ENCODE peak calls at places on chromosomes 11 and 22, in nine cellular contexts. One of them, this sample, is unnamed.

GRCh38 chr11:69240332-69241074 is 53.5 kb upstream of the MYEOV start:
- DNase-seq in type B pancreatic cell: peak; percentile 52
- DNase-seq in ureter: peak; percentile 36
- DNase-seq in BJ: no peak
- DNase-seq in body of pancreas: peak; percentile 41
- DNase-seq in activated naive CD4-positive, alpha-beta T cell treated with anti-CD3 and anti-CD28 coated beads for 36 hours: peak; percentile 38
- DNase-seq in fibroblast of mammary gland: peak; percentile 26
- DNase-seq in naive B cell: no peak
- DNase-seq in OCI-LY7: no peak
- DNase-seq in this sample: no peak

GRCh38 chr11:114848027-114848426 is 169.7 kb downstream of the NXPE2 start:
- DNase-seq in naive B cell: no peak
- DNase-seq in fibroblast of mammary gland: no peak
- DNase-seq in ureter: no peak
- DNase-seq in body of pancreas: no peak
- DNase-seq in BJ: no peak
- DNase-seq in activated naive CD4-positive, alpha-beta T cell treated with anti-CD3 and anti-CD28 coated beads for 36 hours: no peak
- DNase-seq in OCI-LY7: no peak
- DNase-seq in type B pancreatic cell: no peak
- DNase-seq in this sample: no peak

GRCh38 chr11:64745219-64745522 is 1.2 kb upstream of the RASGRP2 start:
- DNase-seq in type B pancreatic cell: no peak
- DNase-seq in BJ: no peak
- DNase-seq in ureter: peak; percentile 83
- DNase-seq in naive B cell: peak; percentile 99
- DNase-seq in OCI-LY7: peak; percentile 96
- DNase-seq in fibroblast of mammary gland: no peak
- DNase-seq in body of pancreas: no peak
- DNase-seq in activated naive CD4-positive, alpha-beta T cell treated with anti-CD3 and anti-CD28 coated beads for 36 hours: peak; percentile 81
- DNase-seq in this sample: no peak

GRCh38 chr22:50314455-50315288 is 7.2 kb upstream of the PLXNB2 start:
- DNase-seq in body of pancreas: no peak
- DNase-seq in ureter: no peak
- DNase-seq in type B pancreatic cell: no peak
- DNase-seq in OCI-LY7: peak; percentile 93
- DNase-seq in naive B cell: peak; percentile 75
- DNase-seq in fibroblast of mammary gland: no peak
- DNase-seq in activated naive CD4-positive, alpha-beta T cell treated with anti-CD3 and anti-CD28 coated beads for 36 hours: peak; percentile 87
- DNase-seq in BJ: no peak
- DNase-seq in this sample: no peak

GRCh38 chr11:1163911-1164735 is 6.4 kb downstream of the MUC5AC start:
- DNase-seq in naive B cell: no peak
- DNase-seq in BJ: no peak
- DNase-seq in type B pancreatic cell: no peak
- DNase-seq in ureter: no peak
- DNase-seq in OCI-LY7: no peak
- DNase-seq in activated naive CD4-positive, alpha-beta T cell treated with anti-CD3 and anti-CD28 coated beads for 36 hours: no peak
- DNase-seq in body of pancreas: no peak
- DNase-seq in fibroblast of mammary gland: no peak
- DNase-seq in this sample: no peak

GRCh38 chr11:62241095-62241494 is 944 bp upstream of the SCGB1D2 start:
- DNase-seq in type B pancreatic cell: no peak
- DNase-seq in naive B cell: no peak
- DNase-seq in BJ: no peak
- DNase-seq in activated naive CD4-positive, alpha-beta T cell treated with anti-CD3 and anti-CD28 coated beads for 36 hours: no peak
- DNase-seq in OCI-LY7: no peak
- DNase-seq in body of pancreas: no peak
- DNase-seq in fibroblast of mammary gland: no peak
- DNase-seq in ureter: no peak
- DNase-seq in this sample: no peak

GRCh38 chr11:17513853-17514252 is 30.4 kb downstream of the USH1C start:
- DNase-seq in type B pancreatic cell: no peak
- DNase-seq in BJ: no peak
- DNase-seq in ureter: no peak
- DNase-seq in body of pancreas: no peak
- DNase-seq in naive B cell: no peak
- DNase-seq in fibroblast of mammary gland: peak; percentile 44
- DNase-seq in activated naive CD4-positive, alpha-beta T cell treated with anti-CD3 and anti-CD28 coated beads for 36 hours: no peak
- DNase-seq in OCI-LY7: no peak
- DNase-seq in this sample: no peak

GRCh38 chr11:94885581-94885980 is 87.8 kb downstream of the CWC15 start:
- DNase-seq in fibroblast of mammary gland: no peak
- DNase-seq in type B pancreatic cell: no peak
- DNase-seq in activated naive CD4-positive, alpha-beta T cell treated with anti-CD3 and anti-CD28 coated beads for 36 hours: no peak
- DNase-seq in naive B cell: no peak
- DNase-seq in BJ: no peak
- DNase-seq in ureter: no peak
- DNase-seq in body of pancreas: no peak
- DNase-seq in OCI-LY7: no peak
- DNase-seq in this sample: no peak

GRCh38 chr11:32204751-32205150 is 113.9 kb downstream of the RCN1 start:
- DNase-seq in ureter: no peak
- DNase-seq in BJ: no peak
- DNase-seq in OCI-LY7: no peak
- DNase-seq in fibroblast of mammary gland: no peak
- DNase-seq in body of pancreas: no peak
- DNase-seq in type B pancreatic cell: no peak
- DNase-seq in activated naive CD4-positive, alpha-beta T cell treated with anti-CD3 and anti-CD28 coated beads for 36 hours: no peak
- DNase-seq in naive B cell: no peak
- DNase-seq in this sample: no peak

This sample was measured in GM04504.